ENCODE peak calls at places on chromosomes 6 and 20, in four cellular contexts. Y, P, N and K are unnamed samples. For H3K4me1, the result is how much of the 10 kb centered on the place peaks cover.

GRCh38 chr20:6819599-6819998 is 52.1 kb downstream of the BMP2 start:
- DNase-seq in N (no peak), P (no peak), Y (no peak), K (no peak)

GRCh38 chr20:50293244-50294139 is 102.9 kb downstream of the CEBPB start:
- DNase-seq in Y (no peak), N (no peak), P (no peak), K (no peak)

GRCh38 chr6:139801571-139802321 is 427.3 kb upstream of the CITED2 start:
- DNase-seq in Y (no peak), P (no peak), N (no peak), K (no peak)

GRCh38 chr6:3341467-3341866 is 82.7 kb downstream of the PSMG4 start:
- DNase-seq in P (no peak), Y (no peak), N (no peak), K (no peak)

GRCh38 chr20:37179671-37180524 is 550 bp upstream of the MROH8 start:
- DNase-seq in Y (no peak), P (no peak), N (no peak), K (no peak)

GRCh38 chr20:63172726-63173125 is 43.2 kb downstream of the YTHDF1 start:
- DNase-seq in Y (no peak), P (no peak), N (no peak), K (no peak)

GRCh38 chr20:36792422-36792821 is 18.9 kb upstream of the DSN1 start:
- DNase-seq in N (no peak), P (no peak), Y (peak), K (no peak)

GRCh38 chr6:95596021-95596420 is 18.7 kb downstream of the MANEA start:
- DNase-seq in N (no peak), Y (no peak), P (no peak), K (no peak)

GRCh38 chr6:100665041-100665380 is 200.3 kb upstream of the SIM1 start:
- DNase-seq in N (no peak), Y (no peak), P (no peak), K (no peak)

GRCh38 chr20:49976542-49976941 is 6.2 kb upstream of the SNAI1 start:
- DNase-seq in P (no peak), N (no peak), Y (no peak), K (no peak)

GRCh38 chr6:87154641-87155271 is 609 bp upstream of the ZNF292 start:
- DNase-seq in P (no peak), Y (no peak), N (peak), K (no peak)

DNA sequence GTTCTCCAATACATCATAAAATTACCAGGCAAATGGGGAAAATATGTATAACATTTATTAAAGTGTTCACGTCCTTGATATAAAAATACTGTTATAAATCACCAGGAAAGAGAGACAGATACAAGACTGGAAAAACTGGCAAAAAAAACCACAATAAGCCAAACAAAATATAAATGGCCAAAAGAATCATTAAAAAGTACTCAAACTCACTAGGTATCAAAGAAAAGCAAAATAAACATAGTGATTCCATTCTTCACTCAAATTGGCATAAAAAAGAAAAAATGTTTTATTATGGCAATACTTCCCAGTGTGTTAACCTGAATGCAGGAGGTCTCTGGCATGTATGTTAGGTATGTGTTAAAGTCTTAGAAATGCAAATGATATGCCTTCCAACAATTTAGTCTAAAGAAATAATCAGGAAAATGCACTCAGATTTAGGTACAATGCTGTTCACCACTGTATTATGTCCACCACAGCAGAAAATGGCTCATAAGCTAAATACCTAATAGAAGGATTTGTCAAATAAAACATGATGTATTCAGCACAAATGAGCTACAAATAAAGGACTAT is 21.4 kb downstream of the SLC23A2 start:
- DNase-seq in P (no peak), N (no peak), Y (no peak), K (no peak)
- H3K4me1 ChIP-seq in P (under half), N (under half), Y (under half), K (under half)

DNA sequence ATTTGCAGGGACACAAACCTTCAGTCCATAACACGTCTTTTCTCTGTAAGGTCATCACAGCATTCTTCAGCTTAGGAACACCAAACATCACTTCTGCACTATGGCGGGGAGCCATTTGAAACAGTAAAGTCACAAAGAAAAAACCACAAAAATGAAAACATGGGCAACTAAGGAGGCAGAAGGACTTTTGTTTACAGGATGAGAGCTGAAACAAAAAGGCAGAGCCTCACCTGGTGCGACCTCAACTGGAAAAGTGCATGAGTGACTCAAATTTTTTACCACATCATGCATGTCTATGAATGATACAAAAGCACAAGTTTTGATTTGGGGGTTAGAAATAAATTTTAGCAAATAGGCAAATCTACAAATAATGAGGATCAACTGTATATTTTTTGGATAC is 68.2 kb upstream of the TNFAIP3 start:
- DNase-seq in P (no peak), N (no peak), Y (no peak), K (no peak)
- H3K4me1 ChIP-seq in P (under half), N (under half), Y (under half), K (under half)

DNA sequence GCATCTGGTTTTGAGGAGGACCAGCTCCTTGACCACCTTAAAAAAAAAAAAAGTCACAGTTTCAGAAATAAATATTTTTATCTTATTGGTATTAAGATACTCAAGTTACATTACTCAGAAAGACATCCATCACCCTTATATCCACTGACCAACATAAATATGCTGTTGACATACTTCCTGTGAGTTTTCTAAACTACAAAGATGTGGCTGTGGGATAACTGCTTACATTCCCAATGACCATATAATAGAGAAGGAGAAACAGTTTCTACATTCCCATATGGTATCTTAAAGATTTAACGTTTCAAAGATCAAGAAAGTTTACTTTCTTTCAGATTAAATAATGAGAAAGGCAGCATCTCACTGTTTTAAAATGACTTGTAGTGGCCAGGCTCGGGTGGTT is 46.3 kb downstream of the TP53INP2 start:
- DNase-seq in Y (no peak), N (no peak), P (no peak), K (no peak)
- H3K4me1 ChIP-seq in Y (under half), N (under half), P (under half), K (under half)

GRCh38 chr6:15280023-15280422 is 34.2 kb downstream of the JARID2 start:
- DNase-seq in P (no peak), Y (no peak), N (no peak), K (no peak)
- H3K4me1 ChIP-seq in P (under half), Y (under half), N (under half), K (under half)

DNA sequence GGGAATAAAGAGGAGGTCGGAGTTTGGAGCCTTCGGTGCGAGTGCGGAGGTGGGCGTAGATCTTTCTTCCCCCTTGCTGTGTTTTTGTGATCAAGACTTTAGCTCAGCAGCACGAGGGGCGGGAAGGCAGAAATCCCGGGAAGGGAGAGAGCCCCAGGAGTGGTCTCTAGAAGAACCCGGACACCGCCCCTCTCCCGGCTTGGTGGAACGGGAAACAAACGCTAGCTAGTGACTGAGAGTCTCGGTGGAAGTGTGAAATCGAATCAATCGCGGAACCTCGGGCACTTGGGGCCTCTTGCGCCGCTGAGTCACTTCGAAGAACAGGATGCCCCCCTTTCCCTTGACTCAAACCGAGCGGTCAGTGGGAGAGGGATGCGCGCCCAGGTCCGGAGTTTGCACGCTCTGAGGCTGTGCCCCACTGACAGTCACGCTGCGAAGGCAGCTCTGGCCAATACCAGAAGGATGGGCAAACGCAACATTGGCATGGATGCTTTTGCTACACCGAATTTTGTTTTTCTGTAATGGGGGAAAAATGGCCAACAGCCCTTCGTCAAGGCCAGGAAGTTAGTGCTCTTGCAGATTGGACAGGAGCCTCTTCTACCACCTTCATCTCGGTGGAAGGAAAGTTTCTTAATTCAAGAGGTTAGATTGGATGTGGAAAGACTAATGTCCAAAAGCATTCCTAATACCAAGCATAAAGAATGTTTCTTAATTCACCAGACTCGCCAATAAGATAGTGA is 1.6 kb upstream of the OLIG3 start:
- DNase-seq in P (no peak), Y (no peak), N (no peak), K (no peak)
- H3K4me1 ChIP-seq in P (under half), Y (half or more), N (half or more), K (under half)